ENCODE peak calls at places on chromosomes 12 and 14, in seven cellular contexts. C, F, Y, S, E, R and U are unnamed samples.

GRCh38 chr14:33414041-33414440 is 475.4 kb downstream of the NPAS3 start:
- DNase-seq in S (no peak), C (no peak), E (no peak), Y (no peak), R (no peak), F (no peak), U (no peak)

GRCh38 chr14:28954025-28954424 is 187.4 kb downstream of the FOXG1 start:
- DNase-seq in R (no peak), Y (no peak), S (no peak), F (no peak), E (no peak), C (no peak), U (no peak)

GRCh38 chr14:34465069-34465859 is 3.2 kb upstream of the SPTSSA start:
- DNase-seq in R (no peak), S (no peak), E (no peak), F (no peak), C (no peak), Y (no peak), U (peak)

GRCh38 chr12:12716151-12716844 is 870 bp upstream of the CDKN1B start:
- DNase-seq in Y (peak), S (no peak), R (no peak), E (no peak), C (no peak), F (no peak), U (peak)

GRCh38 chr12:96907681-96908163 is 665 bp downstream of the NEDD1 start:
- DNase-seq in S (peak), C (no peak), R (no peak), E (no peak), Y (peak), F (peak), U (peak)

GRCh38 chr12:95959107-95959506 is 16.0 kb downstream of the AMDHD1 start:
- DNase-seq in F (no peak), Y (peak), C (no peak), S (no peak), E (peak), R (no peak), U (no peak)

GRCh38 chr12:112813836-112814235 is 22.3 kb downstream of the RPH3A start:
- DNase-seq in R (peak), S (no peak), Y (no peak), E (no peak), C (no peak), F (no peak), U (no peak)

GRCh38 chr12:106084048-106084671 is 54.6 kb downstream of the NUAK1 start:
- DNase-seq in C (no peak), R (no peak), F (peak), S (peak), E (peak), Y (no peak), U (no peak)

GRCh38 chr12:116050266-116050665 is 227.2 kb downstream of the MED13L start:
- DNase-seq in E (no peak), Y (no peak), S (no peak), C (no peak), F (no peak), R (no peak), U (no peak)

GRCh38 chr12:127214196-127214595 is 1052.8 kb upstream of the TMEM132C start:
- DNase-seq in F (no peak), Y (no peak), R (no peak), S (peak), C (no peak), E (no peak), U (no peak)

GRCh38 chr14:72178517-72178916 is 246.3 kb downstream of the RGS6 start:
- DNase-seq in Y (no peak), F (no peak), R (no peak), S (no peak), E (no peak), C (no peak), U (no peak)

GRCh38 chr14:62062645-62063044 is 300.4 kb downstream of the SNAPC1 start:
- DNase-seq in S (no peak), Y (no peak), E (no peak), R (no peak), F (no peak), C (no peak), U (no peak)

GRCh38 chr14:102363182-102363952 is 626 bp downstream of the TECPR2 start:
- DNase-seq in S (peak), F (peak), R (no peak), Y (peak), C (no peak), E (peak), U (peak)

GRCh38 chr14:52878469-52878868 is 72.4 kb downstream of the FERMT2 start:
- DNase-seq in C (no peak), Y (no peak), E (no peak), R (no peak), S (no peak), F (no peak), U (no peak)

GRCh38 chr14:64950889-64951288 is 8.3 kb upstream of the GPX2 start:
- DNase-seq in C (no peak), S (no peak), E (no peak), F (no peak), R (no peak), Y (no peak), U (no peak)

GRCh38 chr12:116353958-116354357 is 76.5 kb upstream of the MED13L start:
- DNase-seq in S (no peak), Y (no peak), C (no peak), R (no peak), E (no peak), F (no peak), U (no peak)

GRCh38 chr12:103877934-103878510 is 37.0 kb upstream of the NT5DC3 start:
- DNase-seq in Y (peak), E (peak), C (peak), S (peak), R (no peak), F (peak), U (peak)

GRCh38 chr12:127712561-127712960 is 554.4 kb upstream of the TMEM132C start:
- DNase-seq in S (no peak), C (no peak), Y (no peak), F (no peak), R (no peak), E (no peak), U (no peak)

GRCh38 chr12:19539836-19540235 is 100.5 kb downstream of the AEBP2 start:
- DNase-seq in E (no peak), R (no peak), F (no peak), Y (no peak), C (no peak), S (no peak), U (no peak)

GRCh38 chr14:99072433-99072832 is 199.6 kb downstream of the BCL11B start:
- DNase-seq in F (no peak), C (no peak), R (no peak), E (no peak), S (no peak), Y (no peak), U (no peak)

GRCh38 chr14:100640481-100641273 is 53.5 kb upstream of the BEGAIN start:
- DNase-seq in Y (no peak), E (no peak), R (no peak), C (no peak), F (no peak), S (no peak), U (no peak)

GRCh38 chr12:92290016-92290685 is 144.5 kb upstream of the BTG1 start:
- DNase-seq in C (no peak), E (peak), F (no peak), S (peak), R (no peak), Y (no peak), U (no peak)

GRCh38 chr12:89333564-89334252 is 18.6 kb downstream of the DUSP6 start:
- DNase-seq in R (no peak), Y (peak), S (no peak), F (no peak), C (no peak), E (no peak), U (peak)

GRCh38 chr14:61603736-61604135 is 91.6 kb upstream of the HIF1A start:
- DNase-seq in Y (no peak), F (no peak), E (no peak), S (no peak), C (no peak), R (no peak), U (no peak)

GRCh38 chr14:80565001-80565400 is 353.7 kb upstream of the DIO2 start:
- DNase-seq in C (no peak), S (no peak), Y (no peak), E (no peak), F (no peak), R (no peak), U (no peak)

GRCh38 chr12:65279387-65280112 is 1.1 kb downstream of the MSRB3 start:
- DNase-seq in F (no peak), Y (no peak), E (no peak), R (no peak), C (no peak), S (no peak), U (no peak)